ENCODE peak calls at places on chromosome 4, in four cellular contexts. One of them, this sample, is unnamed.

GRCh38 chr4:2260336-2261109 is 1.4 kb downstream of the MXD4 start:
- DNase-seq in central memory CD4-positive, alpha-beta T cell: no peak
- DNase-seq in CD4-positive, CD25-positive, alpha-beta regulatory T cell: no peak
- DNase-seq in OCI-LY7: no peak
- DNase-seq in this sample: no peak

GRCh38 chr4:152971053-152971452 is 34.9 kb downstream of the FHDC1 start:
- DNase-seq in central memory CD4-positive, alpha-beta T cell: no peak
- DNase-seq in CD4-positive, CD25-positive, alpha-beta regulatory T cell: no peak
- DNase-seq in OCI-LY7: no peak
- DNase-seq in this sample: no peak

GRCh38 chr4:156638332-156638731 is 333.3 kb downstream of the PDGFC start:
- DNase-seq in central memory CD4-positive, alpha-beta T cell: no peak
- DNase-seq in CD4-positive, CD25-positive, alpha-beta regulatory T cell: no peak
- DNase-seq in OCI-LY7: no peak
- DNase-seq in this sample: no peak

GRCh38 chr4:57071340-57071739 is 38.8 kb downstream of the IGFBP7 start:
- DNase-seq in central memory CD4-positive, alpha-beta T cell: no peak
- DNase-seq in CD4-positive, CD25-positive, alpha-beta regulatory T cell: no peak
- DNase-seq in OCI-LY7: no peak
- DNase-seq in this sample: no peak

GRCh38 chr4:181261279-181261678 is 981.9 kb upstream of the TENM3 start:
- DNase-seq in central memory CD4-positive, alpha-beta T cell: no peak
- DNase-seq in CD4-positive, CD25-positive, alpha-beta regulatory T cell: no peak
- DNase-seq in OCI-LY7: peak; percentile 10
- DNase-seq in this sample: no peak

GRCh38 chr4:931194-931959 is 739 bp downstream of the GAK start:
- DNase-seq in central memory CD4-positive, alpha-beta T cell: no peak
- DNase-seq in CD4-positive, CD25-positive, alpha-beta regulatory T cell: no peak
- DNase-seq in OCI-LY7: peak; percentile 11
- DNase-seq in this sample: no peak

GRCh38 chr4:107255114-107255513 is 219.0 kb upstream of the DKK2 start:
- DNase-seq in central memory CD4-positive, alpha-beta T cell: no peak
- DNase-seq in CD4-positive, CD25-positive, alpha-beta regulatory T cell: no peak
- DNase-seq in OCI-LY7: no peak
- DNase-seq in this sample: no peak

GRCh38 chr4:147052361-147052760 is 106.7 kb upstream of the TTC29 start:
- DNase-seq in central memory CD4-positive, alpha-beta T cell: no peak
- DNase-seq in CD4-positive, CD25-positive, alpha-beta regulatory T cell: no peak
- DNase-seq in OCI-LY7: no peak
- DNase-seq in this sample: no peak

GRCh38 chr4:144507309-144508101 is 138.5 kb upstream of the HHIP start:
- DNase-seq in central memory CD4-positive, alpha-beta T cell: no peak
- DNase-seq in CD4-positive, CD25-positive, alpha-beta regulatory T cell: no peak
- DNase-seq in OCI-LY7: no peak
- DNase-seq in this sample: no peak

GRCh38 chr4:8553958-8554357 is 26.2 kb upstream of the GPR78 start:
- DNase-seq in central memory CD4-positive, alpha-beta T cell: no peak
- DNase-seq in CD4-positive, CD25-positive, alpha-beta regulatory T cell: no peak
- DNase-seq in OCI-LY7: no peak
- DNase-seq in this sample: no peak

GRCh38 chr4:16123356-16124084 is 39.7 kb upstream of the PROM1 start:
- DNase-seq in central memory CD4-positive, alpha-beta T cell: no peak
- DNase-seq in CD4-positive, CD25-positive, alpha-beta regulatory T cell: no peak
- DNase-seq in OCI-LY7: no peak
- DNase-seq in this sample: peak; percentile 91

This sample was measured in NCI-H2171 treated with DMSO at 0.1 percent for 48 hours.